ENCODE peak calls at places on chromosomes 5 and 9, in four cellular contexts. F, Z, H and M are unnamed samples.

GRCh38 chr9:97740848-97741821 is 44.0 kb upstream of the XPA start:
- DNase-seq in F (peak; percentile 64), Z (peak; percentile 57), H (no peak), M (peak; percentile 84)

GRCh38 chr5:179613460-179614071 is 9.9 kb downstream of the HNRNPH1 start:
- DNase-seq in F (no peak), Z (no peak), H (no peak), M (peak; percentile 12)

GRCh38 chr9:14221558-14221957 is 92.4 kb downstream of the NFIB start:
- DNase-seq in F (no peak), Z (no peak), H (peak; percentile 14), M (no peak)

GRCh38 chr9:98184326-98184725 is 8.1 kb downstream of the CORO2A start:
- DNase-seq in F (no peak), Z (no peak), H (no peak), M (no peak)

GRCh38 chr5:133523013-133523658 is 89.2 kb downstream of the FSTL4 start:
- DNase-seq in F (no peak), Z (no peak), H (no peak), M (no peak)

GRCh38 chr9:113953541-113953940 is 77.4 kb downstream of the ZNF618 start:
- DNase-seq in F (no peak), Z (no peak), H (no peak), M (no peak)

GRCh38 chr5:169296456-169297220 is 4.3 kb downstream of the SLIT3 start:
- DNase-seq in F (no peak), Z (no peak), H (no peak), M (no peak)

GRCh38 chr9:13758876-13759275 is 479.4 kb upstream of the MPDZ start:
- DNase-seq in F (no peak), Z (no peak), H (no peak), M (no peak)

GRCh38 chr5:3709724-3710348 is 114.2 kb downstream of the IRX1 start:
- DNase-seq in F (no peak), Z (no peak), H (no peak), M (no peak)

GRCh38 chr5:145847499-145848497 is 12.7 kb upstream of the PRELID2 start:
- DNase-seq in F (no peak), Z (peak; percentile 35), H (no peak), M (no peak)

GRCh38 chr5:145852990-145853389 is 17.8 kb upstream of the PRELID2 start:
- DNase-seq in F (no peak), Z (no peak), H (no peak), M (no peak)

GRCh38 chr5:145853952-145854351 is 18.8 kb upstream of the PRELID2 start:
- DNase-seq in F (no peak), Z (no peak), H (no peak), M (no peak)

GRCh38 chr5:145846087-145846486 is 10.9 kb upstream of the PRELID2 start:
- DNase-seq in F (no peak), Z (no peak), H (no peak), M (no peak)

DNA sequence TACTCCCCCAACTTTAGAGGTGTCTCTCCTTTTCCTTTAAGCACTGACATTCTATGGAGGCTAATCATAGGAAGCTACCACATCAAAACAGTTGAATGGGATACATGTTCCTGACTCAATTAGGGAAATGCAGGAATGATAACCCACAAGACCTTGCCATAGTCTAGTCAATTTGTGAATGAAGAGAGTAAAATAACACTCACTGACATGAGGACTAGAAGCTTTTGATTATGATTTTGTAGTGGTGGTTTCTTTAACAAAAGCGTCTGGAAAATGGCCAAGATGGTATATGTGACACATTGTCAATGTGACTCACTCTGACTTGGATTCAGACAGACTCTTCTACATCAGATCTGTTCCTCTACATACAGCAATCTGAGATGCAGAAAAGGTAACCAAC is 13.7 kb upstream of the PRELID2 start:
- DNase-seq in F (no peak), Z (no peak), H (no peak), M (no peak)
- TF ChIP-seq MAX in F (no peak), Z (no peak), H (no peak), M (no peak)

DNA sequence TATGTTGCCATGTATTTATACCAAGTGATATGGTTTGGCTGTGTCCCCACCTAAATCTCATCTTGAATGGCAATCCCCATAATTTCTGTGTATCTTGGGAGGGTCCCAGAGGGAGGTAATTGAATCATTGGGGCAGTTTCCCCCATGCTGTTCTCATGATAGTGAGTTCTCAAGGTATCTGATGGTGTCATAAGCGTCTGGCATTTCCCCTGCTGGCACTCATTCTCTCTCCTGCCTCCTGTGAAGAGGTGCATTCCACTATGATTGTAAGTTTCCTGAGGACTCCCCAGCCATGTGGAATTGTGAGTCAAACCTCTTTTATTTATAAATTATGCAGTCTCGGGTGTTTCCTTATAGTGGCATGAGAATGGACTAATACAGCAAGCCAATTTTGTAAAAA is 140.8 kb upstream of the ADAMTSL1 start:
- DNase-seq in F (peak; percentile 17), Z (no peak), H (no peak), M (no peak)
- TF ChIP-seq JUN in F (no peak), Z (no peak), H (no peak), M (no peak)

DNA sequence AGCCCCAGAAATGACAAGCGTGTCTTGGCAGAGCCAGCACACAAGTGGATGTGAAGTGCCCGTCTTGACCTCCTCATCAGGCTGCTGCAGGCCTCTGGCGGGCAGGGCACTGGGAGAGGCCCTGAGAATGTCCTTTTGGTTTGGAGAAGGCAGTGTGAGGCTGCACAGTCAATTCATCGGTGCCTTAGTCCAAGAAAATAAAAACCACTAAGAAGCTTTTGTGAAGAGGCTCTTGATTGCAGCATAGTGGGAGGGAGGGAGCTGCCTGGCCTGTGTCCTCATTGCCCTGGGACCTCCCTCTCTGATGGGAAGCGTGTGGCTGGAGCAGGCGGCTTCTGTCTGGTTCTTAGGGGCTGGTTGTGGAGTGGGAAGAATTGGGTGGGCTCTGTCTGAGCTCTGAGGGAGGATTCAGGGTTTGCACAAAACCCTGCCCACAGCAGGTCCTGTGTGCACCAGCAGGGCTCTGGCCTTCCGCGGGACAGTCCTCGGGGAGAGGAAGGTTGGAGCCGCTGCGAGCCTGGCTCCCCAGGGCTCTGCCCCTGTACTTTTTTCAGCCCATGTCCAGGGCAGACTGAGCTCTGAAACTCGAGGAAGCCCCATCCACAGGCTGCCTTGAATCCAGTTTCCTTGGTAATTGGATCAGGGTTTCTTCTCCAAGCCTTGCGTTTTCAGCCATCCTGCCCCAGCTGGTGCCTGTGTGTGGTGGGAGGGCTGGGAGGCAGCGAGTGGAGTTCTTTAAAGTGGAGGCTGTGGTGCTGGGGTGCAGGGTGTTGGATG is 1.1 kb downstream of the HRCT1 start:
- DNase-seq in F (no peak), Z (no peak), H (no peak), M (no peak)
- TF ChIP-seq SP1 in F (no peak), Z (no peak), H (no peak), M (no peak)

DNA sequence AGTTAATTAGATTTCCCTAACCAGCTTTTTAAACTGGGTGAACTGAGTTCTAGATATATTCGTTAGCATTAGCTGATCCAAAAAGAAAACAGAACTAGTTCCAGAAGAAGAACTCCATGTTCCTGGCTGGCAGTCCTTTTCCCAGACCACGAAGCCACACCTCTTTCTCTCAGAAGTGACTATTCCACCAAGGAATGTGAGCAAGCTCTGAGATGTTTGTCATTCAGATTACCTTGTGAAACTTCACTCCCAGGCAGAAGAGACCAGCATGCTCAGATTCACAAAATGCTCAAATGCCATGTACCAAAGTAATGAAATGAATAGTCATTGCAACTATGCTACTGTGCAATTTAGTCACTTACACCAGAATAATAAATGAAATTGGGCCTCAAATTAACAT is 4.4 kb upstream of the SSBP2 start:
- DNase-seq in F (no peak), Z (no peak), H (peak; percentile 20), M (peak; percentile 22)
- TF ChIP-seq MAX in F (no peak), Z (no peak), H (no peak), M (no peak)

GRCh38 chr5:145221416-145221815 is 613.7 kb downstream of the PRELID2 start:
- DNase-seq in F (no peak), Z (no peak), H (no peak), M (no peak)

GRCh38 chr5:145222622-145223021 is 612.5 kb downstream of the PRELID2 start:
- DNase-seq in F (no peak), Z (no peak), H (no peak), M (no peak)

GRCh38 chr5:145220491-145220890 is 614.7 kb downstream of the PRELID2 start:
- DNase-seq in F (no peak), Z (no peak), H (no peak), M (no peak)

GRCh38 chr5:145218019-145218418 is 617.1 kb downstream of the PRELID2 start:
- DNase-seq in F (no peak), Z (no peak), H (no peak), M (no peak)

DNA sequence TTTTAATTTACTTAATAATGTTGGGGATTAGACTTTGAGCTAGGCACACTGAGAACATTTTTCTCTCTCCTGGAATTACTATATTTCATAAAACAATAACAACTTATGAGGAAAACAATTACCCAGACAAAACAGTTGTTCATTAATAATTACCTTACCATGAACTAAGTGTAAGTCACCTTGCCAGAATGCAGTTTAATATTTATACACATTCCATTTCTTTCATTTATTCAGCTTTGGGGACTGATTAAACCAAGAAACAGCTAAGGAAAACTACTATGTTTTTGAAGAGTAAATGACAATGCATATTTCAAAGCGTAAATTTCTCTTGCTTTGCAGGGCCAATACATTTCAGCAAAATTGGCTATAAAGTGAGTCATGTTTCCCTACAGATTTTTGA is 616.2 kb downstream of the PRELID2 start:
- DNase-seq in F (no peak), Z (no peak), H (no peak), M (no peak)
- TF ChIP-seq JUN in F (no peak), Z (no peak), H (no peak), M (no peak)

DNA sequence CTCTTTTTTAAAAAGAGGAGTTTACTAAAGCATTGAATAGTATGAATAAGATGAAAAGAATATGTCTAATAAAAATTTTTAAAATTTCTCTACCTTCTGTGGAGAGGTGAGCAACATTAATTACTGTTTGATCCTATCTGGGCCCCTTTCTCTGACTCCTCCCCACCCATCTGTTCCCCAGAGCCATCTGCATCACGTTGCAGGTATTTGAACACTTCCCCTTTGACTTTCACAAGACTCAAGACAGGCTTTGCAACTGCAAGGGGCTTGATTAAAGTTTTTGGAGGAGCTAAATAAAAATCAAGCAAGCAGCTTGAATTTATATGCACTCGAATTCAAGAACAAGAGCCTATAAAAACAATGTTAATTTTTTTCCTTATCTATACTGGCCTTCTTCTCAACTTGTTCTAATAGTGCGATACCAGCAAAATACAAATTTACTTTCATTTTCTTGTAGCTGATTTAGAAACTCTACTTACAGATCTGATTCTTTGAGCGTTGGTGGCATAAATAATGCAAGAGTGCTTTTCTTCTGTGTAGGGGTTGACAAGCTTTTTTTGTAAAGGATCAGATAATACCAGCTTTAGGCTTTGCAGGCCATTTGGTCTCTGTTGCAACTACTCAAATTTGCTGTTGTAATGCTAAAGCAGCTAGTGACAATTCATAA is 21.3 kb downstream of the TXNDC8 start:
- DNase-seq in F (no peak), Z (no peak), H (no peak), M (no peak)
- TF ChIP-seq SP1 in F (no peak), Z (no peak), H (no peak), M (no peak)

GRCh38 chr9:122498883-122499288 is 11.7 kb upstream of the OR1J2 start:
- DNase-seq in F (peak; percentile 25), Z (peak; percentile 31), H (peak; percentile 24), M (peak; percentile 27)
- TF ChIP-seq MAX in F (no peak), Z (no peak), H (no peak), M (no peak)

GRCh38 chr9:84669008-84669292 is 579 bp upstream of the NTRK2 start:
- DNase-seq in F (no peak), Z (no peak), H (no peak), M (no peak)

GRCh38 chr9:84668204-84669007 is 1.1 kb upstream of the NTRK2 start:
- DNase-seq in F (peak; percentile 44), Z (no peak), H (no peak), M (peak; percentile 84)

GRCh38 chr9:84670106-84670800 is 724 bp downstream of the NTRK2 start:
- DNase-seq in F (no peak), Z (no peak), H (no peak), M (peak; percentile 62)

GRCh38 chr9:84670801-84671153 is 1.2 kb downstream of the NTRK2 start:
- DNase-seq in F (no peak), Z (no peak), H (no peak), M (no peak)

GRCh38 chr9:84669293-84670105 is at the start of gene NTRK2:
- DNase-seq in F (no peak), Z (no peak), H (no peak), M (peak; percentile 54)
- TF ChIP-seq JUN in F (no peak), Z (no peak), H (no peak), M (no peak)